ENCODE peak calls at places on chromosomes 4 and X, in four cellular contexts. One of them, this sample, is unnamed.

GRCh38 chrX:13669246-13669689 is 16.3 kb downstream of the TCEANC start:
- DNase-seq in psoas muscle: peak
- DNase-seq in astrocyte of the spinal cord: peak
- DNase-seq in RPMI8226: peak
- DNase-seq in this sample: no peak

GRCh38 chr4:169047967-169048366 is 37.9 kb upstream of the CBR4 start:
- DNase-seq in psoas muscle: no peak
- DNase-seq in astrocyte of the spinal cord: no peak
- DNase-seq in RPMI8226: no peak
- DNase-seq in this sample: no peak

GRCh38 chrX:16416588-16416987 is 233.4 kb upstream of the S100G start:
- DNase-seq in psoas muscle: no peak
- DNase-seq in astrocyte of the spinal cord: no peak
- DNase-seq in RPMI8226: no peak
- DNase-seq in this sample: no peak

GRCh38 chrX:53281321-53281822 is at the start of gene IQSEC2:
- DNase-seq in psoas muscle: peak
- DNase-seq in astrocyte of the spinal cord: peak
- DNase-seq in RPMI8226: peak
- DNase-seq in this sample: no peak

GRCh38 chrX:30283456-30284200 is 25.6 kb downstream of the NR0B1 start:
- DNase-seq in psoas muscle: no peak
- DNase-seq in astrocyte of the spinal cord: peak
- DNase-seq in RPMI8226: no peak
- DNase-seq in this sample: no peak

GRCh38 chr4:70688795-70689231 is 481 bp downstream of the UTP3 start:
- DNase-seq in psoas muscle: no peak
- DNase-seq in astrocyte of the spinal cord: no peak
- DNase-seq in RPMI8226: no peak
- DNase-seq in this sample: peak

GRCh38 chr4:147360301-147360700 is 120.6 kb upstream of the EDNRA start:
- DNase-seq in psoas muscle: no peak
- DNase-seq in astrocyte of the spinal cord: peak
- DNase-seq in RPMI8226: no peak
- DNase-seq in this sample: no peak

GRCh38 chr4:94390804-94391410 is 48.3 kb upstream of the HPGDS start:
- DNase-seq in psoas muscle: no peak
- DNase-seq in astrocyte of the spinal cord: peak
- DNase-seq in RPMI8226: peak
- DNase-seq in this sample: no peak

GRCh38 chr4:110953898-110954297 is 331.0 kb upstream of the PITX2 start:
- DNase-seq in psoas muscle: no peak
- DNase-seq in astrocyte of the spinal cord: no peak
- DNase-seq in RPMI8226: no peak
- DNase-seq in this sample: no peak

GRCh38 chrX:123918106-123918721 is 43.3 kb upstream of the STAG2 start:
- DNase-seq in psoas muscle: no peak
- DNase-seq in astrocyte of the spinal cord: no peak
- DNase-seq in RPMI8226: no peak
- DNase-seq in this sample: no peak

GRCh38 chr4:26821677-26822503 is 38.8 kb upstream of the STIM2 start:
- DNase-seq in psoas muscle: no peak
- DNase-seq in astrocyte of the spinal cord: no peak
- DNase-seq in RPMI8226: no peak
- DNase-seq in this sample: no peak

GRCh38 chr4:87864321-87864720 is 31.6 kb downstream of the MEPE start:
- DNase-seq in psoas muscle: no peak
- DNase-seq in astrocyte of the spinal cord: no peak
- DNase-seq in RPMI8226: no peak
- DNase-seq in this sample: no peak

GRCh38 chr4:108937066-108937465 is 174.2 kb upstream of the ETNPPL start:
- DNase-seq in psoas muscle: no peak
- DNase-seq in astrocyte of the spinal cord: no peak
- DNase-seq in RPMI8226: no peak
- DNase-seq in this sample: no peak

GRCh38 chrX:19646298-19646697 is 131.0 kb upstream of the MAP3K15 start:
- DNase-seq in psoas muscle: no peak
- DNase-seq in astrocyte of the spinal cord: no peak
- DNase-seq in RPMI8226: no peak
- DNase-seq in this sample: no peak

GRCh38 chr4:134936014-134936413 is 734.4 kb upstream of the PABPC4L start:
- DNase-seq in psoas muscle: no peak
- DNase-seq in astrocyte of the spinal cord: no peak
- DNase-seq in RPMI8226: no peak
- DNase-seq in this sample: no peak

GRCh38 chrX:17803449-17803848 is 57.6 kb downstream of the RAI2 start:
- DNase-seq in psoas muscle: no peak
- DNase-seq in astrocyte of the spinal cord: no peak
- DNase-seq in RPMI8226: no peak
- DNase-seq in this sample: no peak

GRCh38 chrX:100658936-100659335 is 14.9 kb downstream of the SRPX2 start:
- DNase-seq in psoas muscle: no peak
- DNase-seq in astrocyte of the spinal cord: no peak
- DNase-seq in RPMI8226: no peak
- DNase-seq in this sample: no peak

GRCh38 chr4:185500035-185500434 is 28.5 kb upstream of the CCDC110 start:
- DNase-seq in psoas muscle: no peak
- DNase-seq in astrocyte of the spinal cord: no peak
- DNase-seq in RPMI8226: no peak
- DNase-seq in this sample: no peak

GRCh38 chr4:85475631-85476233 is 782 bp downstream of the ARHGAP24 start:
- DNase-seq in psoas muscle: peak
- DNase-seq in astrocyte of the spinal cord: peak
- DNase-seq in RPMI8226: peak
- DNase-seq in this sample: no peak

GRCh38 chr4:55947912-55948725 is 626 bp upstream of the CEP135 start:
- DNase-seq in psoas muscle: no peak
- DNase-seq in astrocyte of the spinal cord: peak
- DNase-seq in RPMI8226: peak
- DNase-seq in this sample: peak

GRCh38 chr4:142202404-142203332 is 566.3 kb downstream of the IL15 start:
- DNase-seq in psoas muscle: no peak
- DNase-seq in astrocyte of the spinal cord: no peak
- DNase-seq in RPMI8226: peak
- DNase-seq in this sample: no peak

GRCh38 chr4:113445286-113445685 is 316.3 kb downstream of the CAMK2D start:
- DNase-seq in psoas muscle: peak
- DNase-seq in astrocyte of the spinal cord: peak
- DNase-seq in RPMI8226: no peak
- DNase-seq in this sample: no peak

GRCh38 chrX:101658661-101659477 is 781 bp downstream of the ARMCX2 start:
- DNase-seq in psoas muscle: peak
- DNase-seq in astrocyte of the spinal cord: peak
- DNase-seq in RPMI8226: no peak
- DNase-seq in this sample: no peak

GRCh38 chrX:1411331-1411730 is 19.4 kb upstream of the SLC25A6 start:
- DNase-seq in psoas muscle: no peak
- DNase-seq in astrocyte of the spinal cord: no peak
- DNase-seq in RPMI8226: no peak
- DNase-seq in this sample: no peak

GRCh38 chr4:94957030-94957429 is 199.3 kb downstream of the BMPR1B start:
- DNase-seq in psoas muscle: no peak
- DNase-seq in astrocyte of the spinal cord: no peak
- DNase-seq in RPMI8226: no peak
- DNase-seq in this sample: no peak

GRCh38 chrX:150362599-150363481 is at the start of gene MAMLD1:
- DNase-seq in psoas muscle: peak
- DNase-seq in astrocyte of the spinal cord: peak
- DNase-seq in RPMI8226: peak
- DNase-seq in this sample: peak

GRCh38 chr4:14729605-14730004 is 272.7 kb upstream of the CPEB2 start:
- DNase-seq in psoas muscle: no peak
- DNase-seq in astrocyte of the spinal cord: no peak
- DNase-seq in RPMI8226: no peak
- DNase-seq in this sample: no peak

GRCh38 chr4:82715731-82716617 is 82.6 kb downstream of the SCD5 start:
- DNase-seq in psoas muscle: no peak
- DNase-seq in astrocyte of the spinal cord: no peak
- DNase-seq in RPMI8226: no peak
- DNase-seq in this sample: no peak

GRCh38 chr4:17283832-17284231 is 228.1 kb downstream of the QDPR start:
- DNase-seq in psoas muscle: no peak
- DNase-seq in astrocyte of the spinal cord: no peak
- DNase-seq in RPMI8226: peak
- DNase-seq in this sample: no peak

GRCh38 chr4:17773125-17773698 is 8.2 kb downstream of the FAM184B start:
- DNase-seq in psoas muscle: no peak
- DNase-seq in astrocyte of the spinal cord: no peak
- DNase-seq in RPMI8226: peak
- DNase-seq in this sample: no peak

GRCh38 chr4:87913871-87914270 is 61.6 kb upstream of the SPP1 start:
- DNase-seq in psoas muscle: no peak
- DNase-seq in astrocyte of the spinal cord: no peak
- DNase-seq in RPMI8226: no peak
- DNase-seq in this sample: no peak

GRCh38 chr4:168731006-168731636 is 234.3 kb downstream of the PALLD start:
- DNase-seq in psoas muscle: no peak
- DNase-seq in astrocyte of the spinal cord: no peak
- DNase-seq in RPMI8226: no peak
- DNase-seq in this sample: no peak

GRCh38 chr4:96543346-96543745 is 703.5 kb downstream of the PDHA2 start:
- DNase-seq in psoas muscle: no peak
- DNase-seq in astrocyte of the spinal cord: no peak
- DNase-seq in RPMI8226: no peak
- DNase-seq in this sample: no peak

GRCh38 chr4:32133141-32133540 is 1413.0 kb downstream of the PCDH7 start:
- DNase-seq in psoas muscle: no peak
- DNase-seq in astrocyte of the spinal cord: no peak
- DNase-seq in RPMI8226: no peak
- DNase-seq in this sample: no peak

GRCh38 chr4:144709793-144710525 is 64.0 kb downstream of the HHIP start:
- DNase-seq in psoas muscle: no peak
- DNase-seq in astrocyte of the spinal cord: peak
- DNase-seq in RPMI8226: no peak
- DNase-seq in this sample: no peak

GRCh38 chr4:16926214-16926613 is 27.8 kb upstream of the LDB2 start:
- DNase-seq in psoas muscle: no peak
- DNase-seq in astrocyte of the spinal cord: no peak
- DNase-seq in RPMI8226: no peak
- DNase-seq in this sample: no peak

GRCh38 chr4:14193601-14194000 is 566.1 kb upstream of the BOD1L1 start:
- DNase-seq in psoas muscle: no peak
- DNase-seq in astrocyte of the spinal cord: no peak
- DNase-seq in RPMI8226: no peak
- DNase-seq in this sample: no peak